ENCODE peak calls at places on chromosomes 2 and 18, in four cellular contexts. L is K562, B is H1, I is SK-N-SH. X is an unnamed sample.

GRCh38 chr2:222693837-222694236 is 22.4 kb downstream of the MOGAT1 start:
- DNase-seq in L (no peak), B (no peak), I (no peak), X (no peak)

GRCh38 chr18:75106746-75107145 is 102.2 kb downstream of the PTGR3 start:
- DNase-seq in L (no peak), B (peak; percentile 37), I (no peak), X (no peak)

GRCh38 chr2:152047826-152048476 is 50.9 kb downstream of the CACNB4 start:
- DNase-seq in L (peak; percentile 49), B (no peak), I (peak; percentile 21), X (no peak)

GRCh38 chr18:50398947-50399346 is 24.1 kb downstream of the SKA1 start:
- DNase-seq in L (no peak), B (no peak), I (peak; percentile 67), X (no peak)

GRCh38 chr18:42229211-42230210 is 274.5 kb downstream of the PIK3C3 start:
- DNase-seq in L (no peak), B (no peak), I (no peak), X (peak; percentile 63)

GRCh38 chr18:73150199-73150598 is 282.4 kb upstream of the NETO1 start:
- DNase-seq in L (no peak), B (no peak), I (no peak), X (no peak)

GRCh38 chr18:55395811-55396210 is 192.2 kb downstream of the TCF4 start:
- DNase-seq in L (no peak), B (no peak), I (no peak), X (no peak)

GRCh38 chr2:172350844-172351480 is 76.4 kb upstream of the ITGA6 start:
- DNase-seq in L (no peak), B (no peak), I (no peak), X (no peak)

GRCh38 chr2:8803658-8804379 is 33.6 kb downstream of the KIDINS220 start:
- DNase-seq in L (peak; percentile 65), B (no peak), I (no peak), X (peak; percentile 69)

GRCh38 chr2:234378440-234378839 is 118.4 kb downstream of the ARL4C start:
- DNase-seq in L (no peak), B (no peak), I (no peak), X (no peak)

GRCh38 chr2:97950329-97951154 is 45.2 kb downstream of the TMEM131 start:
- DNase-seq in L (no peak), B (no peak), I (no peak), X (no peak)

GRCh38 chr2:100632759-100633158 is 70.0 kb downstream of the PDCL3 start:
- DNase-seq in L (no peak), B (no peak), I (no peak), X (no peak)

GRCh38 chr18:28147674-28148171 is 29.2 kb downstream of the CDH2 start:
- DNase-seq in L (no peak), B (no peak), I (no peak), X (no peak)

GRCh38 chr2:43819489-43820163 is 19.0 kb downstream of the ABCG5 start:
- DNase-seq in L (no peak), B (no peak), I (no peak), X (no peak)

GRCh38 chr2:160375802-160376469 is 117.7 kb downstream of the RBMS1 start:
- DNase-seq in L (no peak), B (no peak), I (no peak), X (no peak)
- H3K4me1 ChIP-seq in L (no peaks in the 10 kb centered on the region), B (peaks cover 16% of the 10 kb centered on the region), I (peaks cover 33% of the 10 kb centered on the region), X (no peaks in the 10 kb centered on the region)

GRCh38 chr2:176473177-176473576 is 203.9 kb downstream of the MTX2 start:
- DNase-seq in L (no peak), B (no peak), I (no peak), X (no peak)
- H3K4me2 ChIP-seq in L (no peak overlapping the region), B (no peak overlapping the region), I (peak overlapping the region; percentile 62), X (peak overlapping the region; percentile 76)

GRCh38 chr2:219142329-219142728 is 18.3 kb downstream of the NHEJ1 start:
- DNase-seq in L (no peak), B (no peak), I (peak; percentile 48), X (no peak)
- TF ChIP-seq NRF1 in L (no peak), B (no peak), I (no peak), X (no peak)

GRCh38 chr2:191917430-191917881 is 70.6 kb upstream of the CAVIN2 start:
- DNase-seq in L (no peak), B (no peak), I (no peak), X (no peak)
- H3K4me1 ChIP-seq in L (no peaks in the 10 kb centered on the region), B (peaks cover 2% of the 10 kb centered on the region), I (peaks cover 11% of the 10 kb centered on the region), X (peaks cover 2% of the 10 kb centered on the region)

GRCh38 chr2:106280653-106281202 is 86.6 kb upstream of the UXS1 start:
- DNase-seq in L (no peak), B (no peak), I (no peak), X (no peak)

GRCh38 chr2:106285237-106285829 is 91.2 kb upstream of the UXS1 start:
- DNase-seq in L (no peak), B (no peak), I (no peak), X (no peak)

GRCh38 chr2:106284255-106284654 is 90.2 kb upstream of the UXS1 start:
- DNase-seq in L (no peak), B (no peak), I (no peak), X (no peak)

GRCh38 chr2:106282816-106283215 is 88.7 kb upstream of the UXS1 start:
- DNase-seq in L (no peak), B (no peak), I (no peak), X (no peak)

GRCh38 chr2:106284691-106285202 is 90.6 kb upstream of the UXS1 start:
- DNase-seq in L (no peak), B (no peak), I (no peak), X (no peak)
- H3K4me2 ChIP-seq in L (no peak overlapping the region), B (no peak overlapping the region), I (no peak overlapping the region), X (no peak overlapping the region)

GRCh38 chr2:37173741-37174140 is 14.7 kb downstream of the SULT6B1 start:
- DNase-seq in L (no peak), B (no peak), I (no peak), X (no peak)

GRCh38 chr2:37171624-37171950 is 14.8 kb upstream of the EIF2AK2 start:
- DNase-seq in L (no peak), B (no peak), I (no peak), X (no peak)

GRCh38 chr2:37164757-37165156 is 8.0 kb upstream of the EIF2AK2 start:
- DNase-seq in L (no peak), B (no peak), I (no peak), X (no peak)

GRCh38 chr2:37167636-37168182 is 10.9 kb upstream of the EIF2AK2 start:
- DNase-seq in L (no peak), B (no peak), I (no peak), X (no peak)

DNA sequence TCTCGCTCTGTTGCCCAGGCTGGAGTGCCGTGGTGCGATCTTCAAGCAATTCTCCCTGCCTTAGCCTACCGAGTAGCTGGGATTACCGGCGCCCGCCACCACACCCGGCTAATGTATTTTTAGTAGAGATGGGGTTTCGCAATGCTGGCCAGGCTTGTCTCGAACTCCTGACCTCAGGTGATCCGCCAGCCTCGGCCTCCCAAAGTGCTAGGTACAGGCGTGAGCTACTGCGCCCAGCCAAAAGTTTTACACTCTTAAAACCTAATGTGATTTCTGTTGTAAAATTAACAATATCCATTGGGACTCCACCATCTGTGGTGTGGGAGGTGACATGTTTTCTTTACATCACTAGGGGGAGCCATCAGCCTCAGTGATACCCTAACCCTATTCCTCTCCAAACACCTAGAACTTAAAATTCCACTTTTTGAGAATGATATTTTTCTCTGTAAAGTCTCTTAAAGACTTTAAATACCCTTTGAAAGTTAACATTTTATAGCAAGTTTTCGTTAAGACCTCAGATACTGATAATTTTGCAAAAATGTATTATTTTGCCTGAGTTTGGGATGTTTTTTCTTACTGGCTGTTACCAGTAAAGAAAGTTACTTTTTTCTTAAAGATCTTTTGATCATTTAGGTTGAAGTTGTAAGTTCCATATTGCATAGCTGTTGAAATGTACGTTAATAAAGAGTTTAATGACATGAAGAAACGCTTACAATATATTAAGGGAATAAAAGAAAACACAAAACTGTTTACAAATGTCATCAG is 11.6 kb upstream of the EIF2AK2 start:
- DNase-seq in L (peak; percentile 66), B (peak; percentile 64), I (peak; percentile 91), X (no peak)
- TF ChIP-seq NRF1 in L (no peak), B (no peak), I (no peak), X (no peak)

GRCh38 chr2:33486544-33486943 is 10.1 kb downstream of the RASGRP3 start:
- DNase-seq in L (no peak), B (no peak), I (no peak), X (no peak)
- H3K4me1 ChIP-seq in L (no peaks in the 10 kb centered on the region), B (no peaks in the 10 kb centered on the region), I (no peaks in the 10 kb centered on the region), X (peaks cover 63% of the 10 kb centered on the region)

DNA sequence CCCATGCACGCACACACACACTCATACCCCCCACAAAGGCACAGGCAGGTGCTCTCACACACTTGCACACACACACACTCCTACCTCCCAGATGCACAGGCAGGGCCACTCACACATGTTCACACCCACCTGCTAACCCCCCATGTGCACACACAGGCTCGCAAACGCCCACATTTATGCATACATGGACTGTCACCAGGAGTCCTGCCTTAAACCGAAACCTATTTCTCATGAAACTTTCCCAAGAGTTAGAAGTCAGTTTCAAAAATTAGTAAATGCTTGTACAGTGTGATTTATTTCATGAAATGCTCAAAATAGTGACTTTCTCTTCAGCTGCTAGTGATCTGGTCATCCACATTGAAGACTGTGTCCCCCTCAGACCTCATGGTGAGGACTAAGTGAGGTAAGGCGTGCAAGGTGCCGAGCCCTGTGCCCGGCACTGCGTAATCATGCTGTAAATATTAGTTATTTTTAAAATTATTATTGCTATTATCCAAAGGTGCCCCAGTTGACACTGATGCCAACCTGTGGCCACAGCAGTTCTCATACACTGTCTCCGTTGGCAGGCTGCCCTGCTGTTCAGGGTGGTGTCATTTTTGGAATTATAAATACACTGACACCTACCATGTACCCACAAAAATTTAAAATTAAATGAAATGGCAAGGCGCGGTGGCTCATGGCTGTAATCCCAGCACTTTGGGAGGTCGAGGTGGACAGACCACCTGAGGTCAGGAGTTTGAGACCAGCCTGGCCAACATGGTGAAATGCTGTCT is 12.4 kb downstream of the CNNM4 start:
- DNase-seq in L (no peak), B (no peak), I (no peak), X (peak; percentile 73)
- H3K4me2 ChIP-seq in L (no peak overlapping the region), B (no peak overlapping the region), I (no peak overlapping the region), X (peak overlapping the region; percentile 73)

DNA sequence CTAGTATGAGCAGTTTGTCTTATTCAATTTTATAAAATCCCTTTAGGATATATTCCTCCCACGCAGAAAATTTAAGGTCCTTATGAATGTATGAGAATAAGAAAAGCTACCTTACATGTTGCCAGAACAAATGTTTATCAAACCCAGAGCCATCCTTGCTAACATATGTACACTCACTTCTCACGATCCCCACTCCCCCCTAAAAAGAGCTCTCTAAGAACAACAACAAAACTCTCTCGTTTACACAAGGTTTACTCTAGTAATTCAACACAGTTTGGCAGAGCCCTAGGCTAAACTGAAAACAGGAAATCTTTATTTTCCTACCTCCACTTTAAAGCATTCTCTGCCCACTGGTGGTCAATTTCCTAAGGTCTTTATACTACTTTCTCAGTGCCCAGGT is 504.9 kb downstream of the ZEB2 start:
- DNase-seq in L (no peak), B (no peak), I (no peak), X (no peak)
- TF ChIP-seq NRF1 in L (no peak), B (no peak), I (no peak), X (no peak)

GRCh38 chr2:201255468-201255867 is 4.9 kb upstream of the CASP8 start:
- DNase-seq in L (no peak), B (peak; percentile 26), I (no peak), X (no peak)
- H3K4me1 ChIP-seq in L (peaks cover 23% of the 10 kb centered on the region), B (peaks cover 4% of the 10 kb centered on the region), I (no peaks in the 10 kb centered on the region), X (peaks cover 38% of the 10 kb centered on the region)